ENCODE peak calls at places on chromosome 15, in six cellular contexts. Z is stomach, G is HL-60, E is upper lobe of left lung, D is sigmoid colon, T is K562. N is an unnamed sample.

GRCh38 chr15:79640206-79640605 is 208.1 kb downstream of the MINAR1 start:
- DNase-seq in Z (peak), G (no peak), E (no peak), D (no peak), T (no peak), N (peak)

GRCh38 chr15:66734961-66735908 is 33.2 kb downstream of the SMAD6 start:
- DNase-seq in Z (no peak), G (no peak), E (no peak), D (peak), T (no peak), N (no peak)

GRCh38 chr15:69410290-69410874 is 3.8 kb upstream of the KIF23 start:
- DNase-seq in Z (no peak), G (no peak), E (no peak), D (no peak), T (no peak), N (peak)

GRCh38 chr15:63052961-63053698 is 10.6 kb downstream of the TPM1 start:
- DNase-seq in Z (peak), G (no peak), E (no peak), D (peak), T (no peak), N (peak)

GRCh38 chr15:50123861-50124556 is 5.0 kb upstream of the ATP8B4 start:
- DNase-seq in Z (no peak), G (no peak), E (no peak), D (no peak), T (no peak), N (no peak)

GRCh38 chr15:75775296-75776074 is 62.8 kb upstream of the CSPG4 start:
- DNase-seq in Z (no peak), G (no peak), E (no peak), D (no peak), T (peak), N (peak)

GRCh38 chr15:84840741-84841429 is 23.7 kb downstream of the ALPK3 start:
- DNase-seq in Z (peak), G (peak), E (peak), D (peak), T (no peak), N (peak)

GRCh38 chr15:37586976-37587375 is 347.5 kb upstream of the TMCO5A start:
- DNase-seq in Z (no peak), G (no peak), E (no peak), D (no peak), T (no peak), N (no peak)

GRCh38 chr15:35088329-35088728 is 3.2 kb upstream of the NANOGP8 start:
- DNase-seq in Z (no peak), G (no peak), E (no peak), D (no peak), T (no peak), N (no peak)

GRCh38 chr15:62591842-62592838 is 427.1 kb upstream of the C2CD4B start:
- DNase-seq in Z (no peak), G (no peak), E (no peak), D (no peak), T (no peak), N (peak)

GRCh38 chr15:72306211-72306785 is 13.7 kb downstream of the CELF6 start:
- DNase-seq in Z (no peak), G (peak), E (no peak), D (peak), T (peak), N (no peak)

GRCh38 chr15:82641129-82641798 is 5.9 kb downstream of the CPEB1 start:
- DNase-seq in Z (no peak), G (no peak), E (no peak), D (no peak), T (no peak), N (no peak)

GRCh38 chr15:90519688-90520087 is 10.0 kb upstream of the CRTC3 start:
- DNase-seq in Z (no peak), G (no peak), E (no peak), D (no peak), T (no peak), N (no peak)

GRCh38 chr15:31263751-31264533 is 62.7 kb upstream of the KLF13 start:
- DNase-seq in Z (peak), G (peak), E (peak), D (peak), T (no peak), N (no peak)

GRCh38 chr15:36468746-36469145 is 110.7 kb upstream of the CDIN1 start:
- DNase-seq in Z (no peak), G (no peak), E (no peak), D (no peak), T (no peak), N (no peak)

GRCh38 chr15:63372018-63372705 is 9.5 kb downstream of the CA12 start:
- DNase-seq in Z (no peak), G (peak), E (no peak), D (peak), T (peak), N (no peak)

GRCh38 chr15:71294636-71295241 is 179.5 kb downstream of the THSD4 start:
- DNase-seq in Z (no peak), G (no peak), E (no peak), D (no peak), T (no peak), N (no peak)

GRCh38 chr15:72271895-72272212 is 500 bp downstream of the PARP6 start:
- DNase-seq in Z (no peak), G (peak), E (no peak), D (no peak), T (peak), N (no peak)

GRCh38 chr15:85620321-85621044 is 174.2 kb downstream of the KLHL25 start:
- DNase-seq in Z (no peak), G (no peak), E (no peak), D (no peak), T (no peak), N (no peak)

GRCh38 chr15:73982251-73982962 is 9.7 kb downstream of the STOML1 start:
- DNase-seq in Z (peak), G (no peak), E (peak), D (peak), T (no peak), N (no peak)
- TF ChIP-seq POLR2AphosphoS5 in Z (peak), G (no peak), E (peak), D (no peak), T (no peak), N (no peak)

GRCh38 chr15:28919679-28920655 is 34.2 kb downstream of the APBA2 start:
- DNase-seq in Z (no peak), G (no peak), E (no peak), D (peak), T (no peak), N (no peak)
- TF ChIP-seq POLR2AphosphoS5 in Z (no peak), G (no peak), E (no peak), D (no peak), T (no peak), N (no peak)

GRCh38 chr15:92117301-92117731 is 263.8 kb downstream of the SLCO3A1 start:
- DNase-seq in Z (peak), G (no peak), E (no peak), D (no peak), T (no peak), N (no peak)
- TF ChIP-seq POLR2AphosphoS5 in Z (no peak), G (no peak), E (no peak), D (no peak), T (no peak), N (no peak)

DNA sequence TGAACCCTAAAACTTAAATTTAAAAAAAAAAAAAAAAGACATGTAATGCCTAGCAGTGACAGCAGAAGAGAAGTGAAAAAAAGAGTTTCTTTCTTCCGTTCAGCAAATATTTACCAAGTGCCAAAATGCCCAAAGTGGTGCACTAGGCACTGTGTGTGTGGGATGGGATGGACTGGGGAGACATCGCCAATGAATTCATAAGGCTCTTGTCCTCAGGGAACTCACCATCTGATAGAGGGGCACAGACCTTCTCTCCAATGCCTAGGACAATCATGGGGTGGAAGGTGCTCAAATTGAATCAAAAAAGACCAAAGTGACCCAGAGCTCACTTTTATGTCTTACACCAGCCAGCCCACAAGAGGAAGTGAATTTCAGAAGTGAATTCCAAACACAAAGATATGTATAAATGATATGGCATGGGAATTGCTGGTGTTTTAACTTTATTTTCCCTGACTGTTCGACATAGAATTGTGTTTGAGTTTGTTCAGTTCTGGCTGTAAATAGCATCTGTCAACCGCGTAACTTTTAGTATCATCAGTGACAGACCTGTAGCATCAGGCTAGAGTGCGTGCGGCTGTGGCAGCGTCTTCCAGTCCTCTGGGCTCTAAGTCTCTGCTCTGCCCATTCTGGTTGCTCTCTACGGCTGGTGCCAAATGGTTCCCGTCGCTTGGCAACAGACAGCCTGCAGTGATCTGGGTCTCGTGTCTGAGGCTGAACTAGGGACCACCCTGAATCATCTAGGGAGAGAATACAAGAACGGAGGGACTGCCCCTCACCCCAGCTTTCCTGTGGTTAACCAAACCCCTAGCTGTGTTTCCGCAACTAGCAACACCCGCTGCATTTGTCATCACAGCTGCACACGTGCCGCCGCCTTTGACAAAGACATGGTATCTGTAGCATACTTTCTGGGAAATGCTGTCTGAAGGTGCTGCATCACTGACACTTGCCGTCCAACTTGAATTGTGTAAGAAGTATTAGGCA is 154.0 kb upstream of the THBS1 start:
- DNase-seq in Z (peak), G (peak), E (no peak), D (peak), T (peak), N (no peak)
- TF ChIP-seq POLR2AphosphoS5 in Z (peak), G (peak), E (peak), D (no peak), T (no peak), N (no peak)

DNA sequence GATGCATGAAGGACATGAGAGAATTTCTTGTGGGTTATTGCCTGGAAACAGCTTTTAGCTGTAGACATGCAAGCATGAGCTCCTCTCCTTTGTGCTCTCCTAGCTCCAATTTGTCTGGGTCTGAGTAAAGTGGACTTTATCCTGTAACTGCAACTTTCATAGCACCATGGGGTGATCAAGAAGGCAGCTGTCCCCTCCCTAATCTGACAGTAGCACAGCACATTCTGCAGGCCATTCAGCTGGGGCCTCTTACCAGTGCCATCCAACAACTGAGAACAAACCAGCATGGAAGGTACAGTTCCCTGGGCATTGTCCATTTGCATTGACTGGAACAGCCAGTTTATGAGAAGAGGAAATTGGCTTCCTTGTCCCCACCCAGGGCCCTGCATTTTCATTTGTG is 7.7 kb upstream of the RAB27A start:
- DNase-seq in Z (no peak), G (no peak), E (no peak), D (no peak), T (no peak), N (no peak)
- TF ChIP-seq POLR2AphosphoS5 in Z (no peak), G (no peak), E (no peak), D (no peak), T (no peak), N (no peak)

DNA sequence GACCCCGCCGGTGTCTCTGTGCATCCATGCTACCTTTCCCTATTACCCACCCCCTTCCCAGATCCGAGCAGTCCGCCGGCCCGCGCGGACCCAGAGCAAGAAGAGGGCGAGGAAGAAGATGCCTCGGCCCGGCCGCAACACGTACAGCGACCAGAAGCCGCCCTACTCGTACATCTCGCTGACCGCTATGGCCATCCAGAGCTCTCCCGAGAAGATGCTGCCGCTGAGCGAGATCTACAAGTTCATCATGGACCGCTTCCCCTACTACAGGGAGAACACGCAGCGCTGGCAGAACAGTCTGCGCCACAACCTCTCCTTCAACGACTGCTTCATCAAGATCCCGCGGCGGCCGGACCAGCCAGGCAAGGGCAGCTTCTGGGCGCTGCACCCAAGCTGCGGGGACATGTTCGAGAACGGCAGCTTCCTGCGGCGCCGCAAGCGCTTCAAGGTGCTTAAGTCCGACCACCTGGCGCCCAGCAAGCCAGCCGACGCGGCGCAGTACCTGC is 788 bp downstream of the FOXB1 start:
- DNase-seq in Z (no peak), G (peak), E (peak), D (no peak), T (no peak), N (no peak)
- TF ChIP-seq POLR2AphosphoS5 in Z (no peak), G (no peak), E (no peak), D (no peak), T (no peak), N (no peak)

DNA sequence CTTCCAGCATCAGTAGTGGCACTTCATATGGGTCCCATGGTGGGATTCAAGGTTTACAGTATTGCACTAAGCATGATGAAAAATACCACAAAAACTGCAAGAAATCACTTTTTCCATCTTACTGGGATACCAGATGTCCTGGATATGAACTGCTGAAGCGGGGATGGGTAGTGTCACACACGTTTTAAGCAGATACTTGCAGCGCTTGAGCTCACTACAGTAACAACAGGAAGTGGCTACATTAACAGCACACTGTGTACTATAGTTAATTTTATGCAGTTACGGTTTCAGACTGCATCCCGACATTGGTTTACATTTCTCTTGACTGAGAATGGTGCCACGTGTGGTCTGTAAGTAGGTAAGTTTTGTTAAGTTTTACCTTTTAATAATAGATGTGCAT is 3.5 kb upstream of the ISG20 start:
- DNase-seq in Z (no peak), G (no peak), E (no peak), D (no peak), T (no peak), N (no peak)
- TF ChIP-seq POLR2AphosphoS5 in Z (peak), G (no peak), E (peak), D (no peak), T (no peak), N (no peak)

GRCh38 chr15:58546635-58547627 is 115.1 kb downstream of the LIPC start:
- DNase-seq in Z (peak), G (no peak), E (no peak), D (no peak), T (peak), N (peak)
- TF ChIP-seq POLR2AphosphoS5 in Z (peak), G (no peak), E (peak), D (no peak), T (peak), N (no peak)